ENCODE peak calls at places on chromosome 4, in six cellular contexts. L is IMR-90, X is H9, T is neuronal stem cell, N is trophoblast cell, A is H1. K is an unnamed sample.

GRCh38 chr4:157170321-157170720 is 50.2 kb upstream of the GRIA2 start:
- DNase-seq in T (no peak), X (no peak), L (peak; percentile 37), A (no peak), N (no peak), K (no peak)

GRCh38 chr4:1766336-1767057 is 26.6 kb upstream of the FGFR3 start:
- DNase-seq in N (no peak), X (peak; percentile 70), L (no peak), T (peak; percentile 62), A (no peak), K (no peak)

GRCh38 chr4:176277162-176277904 is 8.3 kb upstream of the ASB5 start:
- DNase-seq in L (peak; percentile 71), X (peak; percentile 66), T (peak; percentile 30), N (peak; percentile 32), A (peak; percentile 17), K (peak; percentile 75)

GRCh38 chr4:19532120-19532848 is 719.4 kb upstream of the SLIT2 start:
- DNase-seq in X (no peak), N (no peak), L (peak; percentile 38), A (no peak), T (peak; percentile 12), K (no peak)

GRCh38 chr4:47468686-47469365 is 5.3 kb upstream of the COMMD8 start:
- DNase-seq in T (no peak), N (peak; percentile 70), L (peak; percentile 66), A (no peak), X (no peak), K (peak; percentile 26)

GRCh38 chr4:11004818-11005217 is 320.2 kb upstream of the CLNK start:
- DNase-seq in A (no peak), N (no peak), L (no peak), X (peak; percentile 39), T (no peak), K (no peak)

GRCh38 chr4:107299646-107300045 is 263.5 kb upstream of the DKK2 start:
- DNase-seq in X (no peak), T (no peak), N (no peak), L (peak; percentile 47), A (no peak), K (no peak)

GRCh38 chr4:26388671-26389070 is 67.9 kb downstream of the RBPJ start:
- DNase-seq in L (peak; percentile 13), T (no peak), A (no peak), N (no peak), X (no peak), K (no peak)

GRCh38 chr4:94409947-94410346 is 41.8 kb upstream of the PDLIM5 start:
- DNase-seq in N (no peak), L (no peak), A (no peak), X (no peak), T (no peak), K (peak; percentile 16)

GRCh38 chr4:55055529-55055928 is 69.9 kb downstream of the KDR start:
- DNase-seq in A (no peak), N (no peak), L (no peak), X (no peak), T (no peak), K (no peak)

DNA sequence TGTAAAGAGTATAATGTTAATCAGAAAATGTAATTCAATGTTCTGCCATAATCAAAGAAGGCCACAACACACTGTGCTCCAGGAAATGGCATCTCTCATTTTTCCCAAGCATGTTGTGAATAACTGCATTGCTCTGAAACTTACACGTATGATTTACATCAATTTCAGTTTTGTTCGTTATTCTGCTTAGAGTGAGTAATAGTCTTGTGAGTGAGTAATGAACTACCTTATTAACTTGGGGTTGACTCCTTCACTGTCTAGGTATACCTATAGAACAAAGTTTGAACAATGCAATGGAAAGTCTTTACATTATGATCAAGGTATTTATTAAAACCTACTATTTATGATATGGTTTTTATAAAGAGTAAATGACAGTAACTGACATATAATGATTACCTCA is 17.8 kb upstream of the IBSP start:
- DNase-seq in L (no peak), T (no peak), N (no peak), A (no peak), X (no peak), K (no peak)
- H4K91ac ChIP-seq in L (no peak overlapping the region), T (no peak overlapping the region), N (no peak overlapping the region), A (no peak overlapping the region), X (no peak overlapping the region), K (no peak overlapping the region)

GRCh38 chr4:129254126-129254525 is 158.2 kb downstream of the C4orf33 start:
- DNase-seq in A (no peak), N (no peak), T (no peak), X (no peak), L (no peak), K (no peak)
- H4K91ac ChIP-seq in A (no peak overlapping the region), N (no peak overlapping the region), T (no peak overlapping the region), X (no peak overlapping the region), L (no peak overlapping the region), K (no peak overlapping the region)

GRCh38 chr4:58050439-58050838 is 940.3 kb upstream of the IGFBP7 start:
- DNase-seq in T (no peak), A (no peak), L (no peak), X (no peak), N (no peak), K (no peak)
- H4K91ac ChIP-seq in T (no peak overlapping the region), A (no peak overlapping the region), L (no peak overlapping the region), X (no peak overlapping the region), N (no peak overlapping the region), K (no peak overlapping the region)

DNA sequence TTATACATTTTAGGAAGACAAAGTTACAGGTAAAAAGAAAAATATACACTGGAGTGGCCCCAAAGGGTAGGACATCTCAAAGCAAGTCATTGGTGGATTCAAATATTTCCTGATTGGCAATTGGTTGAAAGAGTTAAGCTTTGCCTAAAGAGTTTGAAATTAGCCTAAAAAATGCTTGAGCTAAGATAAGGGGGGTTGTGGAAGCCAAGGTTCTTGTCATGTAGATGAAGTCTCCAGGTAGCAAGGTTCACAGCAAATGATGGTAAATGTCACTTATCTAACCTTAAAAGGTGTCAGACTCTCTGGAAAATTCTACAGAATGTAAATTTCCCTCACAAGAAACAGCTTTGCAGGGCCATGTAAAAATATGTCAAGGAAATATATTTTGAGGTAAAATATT is 596.7 kb downstream of the FAT4 start:
- DNase-seq in A (no peak), N (no peak), L (no peak), T (no peak), X (no peak), K (no peak)
- H4K91ac ChIP-seq in A (no peak overlapping the region), N (no peak overlapping the region), L (no peak overlapping the region), T (no peak overlapping the region), X (no peak overlapping the region), K (no peak overlapping the region)

DNA sequence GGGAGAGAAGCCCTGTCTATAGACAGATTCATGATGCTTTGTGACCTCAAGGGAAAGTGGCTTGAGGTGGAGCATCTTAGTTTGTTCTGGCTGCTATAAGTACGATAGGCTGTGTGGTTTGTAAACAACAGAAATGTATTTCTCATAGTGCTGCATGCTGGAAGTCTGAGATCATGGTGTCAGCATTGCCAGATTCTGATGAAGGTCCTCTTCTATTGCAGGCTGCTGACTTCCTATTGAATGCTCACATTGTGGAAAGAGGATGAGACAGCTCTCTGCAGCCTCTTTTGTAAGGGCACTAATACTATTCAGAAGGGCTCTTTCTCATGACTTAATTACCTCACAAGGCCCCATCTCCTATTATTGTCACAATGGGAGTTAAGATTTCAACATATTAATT is 1674.0 kb upstream of the PCDH7 start:
- DNase-seq in N (no peak), X (no peak), L (peak; percentile 92), A (no peak), T (no peak), K (peak; percentile 82)
- H4K91ac ChIP-seq in N (no peak overlapping the region), X (no peak overlapping the region), L (peak overlapping the region; percentile 62), A (no peak overlapping the region), T (no peak overlapping the region), K (no peak overlapping the region)

DNA sequence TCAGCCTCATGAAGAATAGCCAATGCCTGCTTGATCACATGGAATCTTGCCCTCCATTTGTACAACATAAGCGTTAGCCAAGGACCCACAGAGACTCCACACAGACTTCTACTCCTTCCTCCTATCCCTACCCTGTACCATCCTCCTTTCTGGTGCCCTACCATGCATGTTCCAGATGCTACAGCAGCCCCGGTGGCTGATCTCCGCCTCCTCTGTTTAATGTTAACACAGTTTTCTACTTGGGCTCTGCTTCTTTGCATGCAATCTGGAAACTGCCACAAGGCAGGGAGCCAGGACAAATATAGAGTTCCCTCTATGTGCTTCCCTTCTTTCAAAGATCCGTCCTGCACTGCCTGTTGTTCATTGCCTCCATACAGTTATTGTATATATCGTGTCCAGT is 368.6 kb upstream of the TENM3 start:
- DNase-seq in L (no peak), T (no peak), X (no peak), N (no peak), A (no peak), K (no peak)
- H4K91ac ChIP-seq in L (no peak overlapping the region), T (no peak overlapping the region), X (no peak overlapping the region), N (no peak overlapping the region), A (no peak overlapping the region), K (no peak overlapping the region)

DNA sequence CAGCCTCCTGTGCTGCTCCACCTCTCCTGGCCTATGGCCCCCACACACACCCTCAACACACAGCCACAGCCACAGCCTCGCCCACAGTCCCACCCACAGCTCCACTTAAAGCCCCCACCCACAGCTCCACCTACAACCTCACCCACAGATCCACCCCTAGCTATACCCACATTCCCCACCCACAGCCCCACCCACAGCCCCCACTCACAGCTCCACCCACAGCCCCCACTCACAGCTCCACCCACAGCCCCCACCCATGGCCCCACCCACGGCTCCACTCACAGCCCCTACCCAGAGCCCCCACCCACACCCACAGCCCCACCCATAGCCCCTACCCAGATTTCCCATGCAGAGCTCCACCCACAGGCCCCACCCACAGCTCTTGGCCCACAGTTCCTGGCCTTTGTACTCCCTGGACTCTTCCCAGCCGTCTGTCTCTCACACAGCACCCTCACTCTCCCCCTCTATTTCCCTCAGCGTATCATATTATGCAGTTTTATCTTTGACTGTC is 322.6 kb downstream of the EVC2 start:
- DNase-seq in L (no peak), N (no peak), T (no peak), X (no peak), A (no peak), K (no peak)
- H4K91ac ChIP-seq in L (peak overlapping the region; percentile 42), N (no peak overlapping the region), T (no peak overlapping the region), X (no peak overlapping the region), A (no peak overlapping the region), K (no peak overlapping the region)

GRCh38 chr4:38723726-38724506 is 58.9 kb downstream of the TLR10 start:
- DNase-seq in T (no peak), X (no peak), N (peak; percentile 84), L (no peak), A (no peak), K (peak; percentile 29)
- H4K91ac ChIP-seq in T (no peak overlapping the region), X (no peak overlapping the region), N (no peak overlapping the region), L (no peak overlapping the region), A (no peak overlapping the region), K (peak overlapping the region; percentile 90)

DNA sequence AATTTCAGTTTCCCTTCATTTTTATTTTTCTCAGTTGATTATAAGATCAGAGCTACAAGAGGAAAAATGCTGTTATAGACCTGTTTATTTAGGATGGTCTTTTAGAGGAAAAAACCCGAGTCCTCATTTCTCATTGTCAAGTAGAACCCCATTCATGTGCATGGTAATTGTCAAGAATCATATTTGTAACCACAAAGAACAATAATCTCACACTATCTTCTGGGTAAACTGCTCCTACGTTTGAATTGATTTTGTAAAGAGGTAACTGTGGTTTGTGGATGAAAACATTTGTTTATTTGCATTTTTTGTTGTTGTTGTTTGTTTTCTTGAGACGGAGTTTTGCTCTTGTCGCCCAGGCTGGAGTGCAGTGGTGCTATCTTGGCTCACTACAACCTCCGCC is 23.8 kb downstream of the RAPGEF2 start:
- DNase-seq in L (no peak), N (no peak), T (no peak), X (no peak), A (no peak), K (no peak)
- H4K91ac ChIP-seq in L (no peak overlapping the region), N (no peak overlapping the region), T (no peak overlapping the region), X (no peak overlapping the region), A (no peak overlapping the region), K (no peak overlapping the region)